ENCODE peak calls at places on chromosomes 11 and 22, in four cellular contexts. S, R, O and Y are unnamed samples.

GRCh38 chr11:59746111-59746510 is 9.1 kb upstream of the STX3 start:
- DNase-seq in R (no peak), S (no peak), O (no peak), Y (no peak)

GRCh38 chr11:116513278-116513823 is 259.4 kb downstream of the BUD13 start:
- DNase-seq in R (no peak), S (no peak), O (no peak), Y (no peak)

GRCh38 chr11:6667733-6668374 is 12.2 kb upstream of the DCHS1 start:
- DNase-seq in O (no peak), S (no peak), R (no peak), Y (no peak)

GRCh38 chr11:57885298-57886035 is 123.9 kb downstream of the CTNND1 start:
- DNase-seq in R (no peak), O (no peak), S (no peak), Y (peak)

GRCh38 chr11:63574856-63575602 is 11.8 kb upstream of the PLAAT2 start:
- DNase-seq in O (no peak), S (no peak), R (peak), Y (no peak)

GRCh38 chr11:77075425-77075905 is 8.7 kb downstream of the CAPN5 start:
- DNase-seq in R (no peak), O (no peak), S (peak), Y (no peak)

GRCh38 chr22:37060801-37061610 is 9.5 kb downstream of the KCTD17 start:
- DNase-seq in S (no peak), O (no peak), R (no peak), Y (no peak)

GRCh38 chr22:23122992-23123803 is 18.6 kb downstream of the RSPH14 start:
- DNase-seq in R (no peak), O (no peak), S (no peak), Y (no peak)

GRCh38 chr11:7648264-7648663 is 25.0 kb downstream of the CYB5R2 start:
- DNase-seq in S (no peak), O (no peak), R (no peak), Y (no peak)

DNA sequence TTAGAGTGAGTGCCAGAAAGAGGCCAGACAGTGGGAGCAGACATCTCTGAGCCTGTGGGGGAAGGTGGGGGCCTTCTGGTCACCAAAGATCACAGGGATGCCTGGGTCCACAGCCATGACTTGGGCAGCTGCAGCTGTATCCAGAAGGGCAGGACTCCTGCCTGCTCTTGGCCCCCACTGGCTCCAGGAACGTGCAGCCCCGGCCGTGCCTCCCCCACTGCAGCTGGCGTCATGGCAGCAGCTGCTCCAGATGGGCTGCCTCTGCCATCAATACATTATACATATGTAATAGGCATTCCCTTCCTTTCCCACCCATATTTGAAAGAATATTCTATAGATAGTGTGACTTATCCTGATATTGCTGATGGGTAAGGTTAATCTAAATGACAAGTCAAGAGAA is 195.5 kb upstream of the SNX19 start:
- DNase-seq in S (no peak), R (no peak), O (no peak), Y (no peak)
- TF ChIP-seq CTCF in S (no peak), R (no peak), O (no peak), Y (no peak)

GRCh38 chr22:33272180-33272579 is 214.0 kb upstream of the SYN3 start:
- DNase-seq in O (no peak), S (no peak), R (no peak), Y (no peak)
- TF ChIP-seq CTCF in O (no peak), S (no peak), R (no peak), Y (no peak)

DNA sequence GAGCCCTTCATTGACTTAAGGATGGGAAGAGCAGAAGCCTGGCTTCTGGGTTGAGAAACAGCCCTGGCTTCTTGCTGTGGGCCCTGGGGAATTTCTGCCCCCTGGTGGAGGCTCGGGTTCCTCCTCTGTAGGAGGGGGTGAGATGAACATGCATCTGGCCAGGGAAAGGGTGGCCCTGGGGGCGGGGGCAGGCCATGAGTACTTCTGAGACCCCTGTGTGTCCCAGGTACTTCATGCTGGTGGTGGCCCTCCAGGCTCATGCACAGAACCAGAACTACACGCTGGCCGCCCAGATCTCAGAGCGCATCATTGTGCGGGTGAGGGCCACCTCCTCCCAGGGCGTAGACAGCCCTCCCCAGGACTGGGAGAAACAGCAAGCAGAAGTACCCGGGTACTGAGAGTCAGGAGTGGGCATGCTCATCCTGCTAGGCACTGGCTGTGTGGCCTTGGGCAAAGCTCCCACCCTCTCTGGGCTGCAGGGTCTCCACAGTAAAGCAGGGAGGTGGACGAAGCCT is 15.8 kb downstream of the TMEM258 start:
- DNase-seq in O (peak), R (no peak), S (peak), Y (peak)
- TF ChIP-seq CTCF in O (peak), R (peak), S (peak), Y (peak)

GRCh38 chr11:71120346-71120963 is 131.9 kb downstream of the SHANK2 start:
- DNase-seq in O (no peak), S (peak), R (no peak), Y (peak)
- TF ChIP-seq CTCF in O (no peak), S (peak), R (no peak), Y (peak)

DNA sequence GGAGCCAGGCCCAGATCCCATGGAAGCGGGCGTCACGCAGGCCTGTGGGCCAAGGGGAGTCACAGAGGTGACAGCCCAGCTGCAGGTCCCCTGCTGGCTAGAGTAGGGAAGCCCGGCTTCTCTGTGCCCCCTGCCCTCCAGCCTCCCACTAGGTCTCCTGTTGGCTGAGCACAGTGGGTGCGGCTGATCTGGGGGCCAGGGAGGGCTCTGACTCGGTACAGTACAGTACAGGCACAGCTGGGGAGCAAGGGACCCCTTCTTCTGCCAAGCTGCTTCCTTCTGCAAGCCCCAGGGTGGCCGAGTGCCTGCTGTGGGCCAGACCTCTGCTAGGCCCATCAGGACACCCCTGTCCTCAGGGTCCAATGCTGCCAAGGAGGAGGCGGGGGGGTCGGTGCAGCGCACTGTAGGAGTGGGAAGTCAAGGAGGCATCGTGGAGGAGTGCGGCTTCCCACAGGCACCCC is 10.1 kb downstream of the SUSD2 start:
- DNase-seq in R (no peak), S (no peak), O (no peak), Y (no peak)
- TF ChIP-seq CTCF in R (no peak), S (no peak), O (no peak), Y (no peak)

GRCh38 chr11:123303924-123304323 is 108.9 kb upstream of the CLMP start:
- DNase-seq in S (no peak), O (no peak), R (no peak), Y (no peak)
- TF ChIP-seq CTCF in S (no peak), O (no peak), R (no peak), Y (no peak)

DNA sequence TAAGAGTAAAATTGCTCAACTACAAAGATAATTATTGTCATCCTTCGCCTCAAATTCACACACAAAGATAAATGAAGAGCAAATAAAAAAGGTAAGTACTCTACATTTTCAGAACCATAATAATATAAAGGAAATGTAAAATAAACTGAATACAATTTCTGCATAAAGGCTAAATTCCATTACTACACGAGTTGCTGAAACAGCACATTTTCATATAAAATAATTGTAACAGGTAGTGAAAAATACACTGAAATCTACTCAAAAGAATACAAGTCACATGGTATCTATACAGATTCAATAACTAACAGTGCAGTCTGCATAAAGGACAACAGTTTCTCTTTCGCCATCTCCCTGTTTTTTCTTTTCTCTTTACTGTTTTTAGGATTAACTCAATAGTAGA is 54.8 kb upstream of the GAB2 start:
- DNase-seq in R (no peak), S (no peak), O (no peak), Y (no peak)
- TF ChIP-seq CTCF in R (no peak), S (no peak), O (no peak), Y (no peak)

DNA sequence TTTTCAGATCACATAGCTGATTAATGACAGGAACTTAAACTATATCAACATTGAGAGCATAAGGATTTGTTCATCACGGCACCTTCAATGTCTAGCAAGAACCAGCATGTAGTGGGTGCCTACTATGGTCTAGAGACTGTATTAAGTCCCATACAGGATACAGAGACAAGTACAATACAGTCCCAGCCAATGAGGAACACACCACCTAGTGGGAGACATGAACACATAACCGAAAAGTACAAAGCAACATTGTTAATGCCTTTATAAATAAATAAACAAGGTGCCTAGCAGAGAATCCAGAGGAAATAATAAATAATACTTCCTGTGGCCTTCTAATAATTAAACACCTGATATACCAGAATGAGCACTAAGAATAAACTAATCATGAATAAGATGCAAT is 87.7 kb upstream of the OPCML start:
- DNase-seq in O (no peak), S (no peak), R (no peak), Y (no peak)
- TF ChIP-seq CTCF in O (no peak), S (no peak), R (peak), Y (no peak)

DNA sequence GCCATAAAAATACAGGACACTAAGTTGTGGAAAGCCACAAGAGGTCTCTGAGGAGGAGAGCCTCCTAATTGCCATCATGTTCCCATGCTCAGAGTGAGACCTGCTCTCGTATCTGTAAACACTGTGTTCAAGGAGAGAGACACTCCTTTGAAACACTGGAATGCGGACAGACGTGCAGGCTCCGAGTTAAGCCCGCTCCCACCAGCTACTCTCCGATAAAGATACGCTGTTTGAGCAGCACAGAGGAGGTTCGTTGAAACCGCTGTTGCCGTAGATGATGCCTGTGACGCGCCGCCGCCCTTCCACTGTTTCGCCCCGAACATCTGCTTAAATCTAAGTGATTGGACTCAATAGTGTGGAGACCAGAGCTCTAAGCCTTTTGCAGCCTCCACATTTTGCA is 25.1 kb downstream of the NUP50 start:
- DNase-seq in O (no peak), S (no peak), R (no peak), Y (no peak)
- TF ChIP-seq CTCF in O (no peak), S (no peak), R (no peak), Y (no peak)

GRCh38 chr22:50606126-50606525 is 5.5 kb downstream of the MAPK8IP2 start:
- DNase-seq in S (no peak), O (no peak), R (no peak), Y (no peak)
- TF ChIP-seq CTCF in S (no peak), O (no peak), R (no peak), Y (no peak)